ENCODE peak calls at places on chromosomes 2 and 18, in six cellular contexts. N is stimulated activated naive CD4-positive, alpha-beta T cell; G is activated T-cell treated with anti-CD3 and anti-CD28 coated beads for 24 hours; X is RPMI8226; A is CD8-positive, alpha-beta T cell; W is astrocyte. E is an unnamed sample.

GRCh38 chr2:191049728-191050639 is 36.0 kb upstream of the STAT1 start:
- DNase-seq in N (no peak), G (no peak), X (no peak), A (no peak), W (peak; percentile 75), E (no peak)

GRCh38 chr18:57630759-57631660 is 9.4 kb upstream of the NARS1 start:
- DNase-seq in N (no peak), G (no peak), X (peak; percentile 35), A (no peak), W (peak; percentile 18), E (no peak)

GRCh38 chr2:11852526-11853196 is 106.2 kb downstream of the LPIN1 start:
- DNase-seq in N (no peak), G (no peak), X (no peak), A (no peak), W (no peak), E (no peak)

GRCh38 chr18:70289351-70290330 is 796 bp downstream of the SOCS6 start:
- DNase-seq in N (peak; percentile 12), G (no peak), X (peak; percentile 15), A (no peak), W (no peak), E (no peak)

GRCh38 chr2:239109041-239109915 is 261.4 kb downstream of the TWIST2 start:
- DNase-seq in N (no peak), G (no peak), X (no peak), A (no peak), W (no peak), E (no peak)

GRCh38 chr2:221102896-221103688 is 469.0 kb downstream of the EPHA4 start:
- DNase-seq in N (no peak), G (no peak), X (peak; percentile 39), A (no peak), W (no peak), E (no peak)

GRCh38 chr2:120568975-120569268 is 166.7 kb upstream of the GLI2 start:
- DNase-seq in N (no peak), G (no peak), X (no peak), A (no peak), W (no peak), E (no peak)

GRCh38 chr18:7174359-7175107 is 56.4 kb upstream of the LRRC30 start:
- DNase-seq in N (no peak), G (no peak), X (peak; percentile 11), A (no peak), W (no peak), E (no peak)

GRCh38 chr18:55302337-55302833 is 285.6 kb downstream of the TCF4 start:
- DNase-seq in N (no peak), G (no peak), X (no peak), A (no peak), W (no peak), E (no peak)

GRCh38 chr2:162874412-162874811 is 35.8 kb upstream of the KCNH7 start:
- DNase-seq in N (no peak), G (no peak), X (no peak), A (no peak), W (no peak), E (no peak)

GRCh38 chr2:161068670-161069069 is 91.6 kb upstream of the TANK start:
- DNase-seq in N (no peak), G (no peak), X (no peak), A (no peak), W (peak; percentile 22), E (no peak)

GRCh38 chr18:42174909-42175308 is 219.9 kb downstream of the PIK3C3 start:
- DNase-seq in N (no peak), G (no peak), X (peak; percentile 43), A (no peak), W (peak; percentile 19), E (no peak)

GRCh38 chr2:43905871-43906270 is 67.1 kb downstream of the ABCG8 start:
- DNase-seq in N (no peak), G (no peak), X (no peak), A (no peak), W (peak; percentile 75), E (no peak)

GRCh38 chr18:79525556-79526467 is 130.1 kb downstream of the NFATC1 start:
- DNase-seq in N (no peak), G (no peak), X (no peak), A (no peak), W (no peak), E (peak; percentile 49)

GRCh38 chr18:59272971-59273935 is at the start of gene RAX:
- DNase-seq in N (no peak), G (no peak), X (no peak), A (no peak), W (no peak), E (no peak)

GRCh38 chr2:186891219-186891621 is 42.2 kb upstream of the ZSWIM2 start:
- DNase-seq in N (no peak), G (no peak), X (no peak), A (no peak), W (peak; percentile 52), E (no peak)

GRCh38 chr2:144520718-144521487 is 984 bp upstream of the ZEB2 start:
- DNase-seq in N (no peak), G (no peak), X (no peak), A (no peak), W (no peak), E (no peak)

GRCh38 chr2:119766944-119767343 is 7.2 kb downstream of the PTPN4 start:
- DNase-seq in N (no peak), G (no peak), X (no peak), A (no peak), W (no peak), E (no peak)

GRCh38 chr18:57547260-57547659 is 39.2 kb downstream of the FECH start:
- DNase-seq in N (no peak), G (no peak), X (no peak), A (no peak), W (no peak), E (no peak)